ENCODE peak calls at places on chromosomes 16 and 17, in seven cellular contexts. One of them, this sample, is unnamed.

GRCh38 chr16:75288181-75288580 is 36.8 kb upstream of the BCAR1 start:
- DNase-seq in fibroblast of the aortic adventitia: no peak
- DNase-seq in NCI-H146: no peak
- DNase-seq in amniotic stem cell: no peak
- DNase-seq in T-helper 1 cell: no peak
- DNase-seq in AG08396: no peak
- DNase-seq in NCI-H460: no peak
- DNase-seq in this sample: no peak

GRCh38 chr17:29589524-29590260 is at the start of gene GIT1:
- DNase-seq in T-helper 1 cell: peak; percentile 89
- DNase-seq in fibroblast of the aortic adventitia: peak; percentile 71
- DNase-seq in NCI-H460: peak; percentile 81
- DNase-seq in amniotic stem cell: peak; percentile 76
- DNase-seq in AG08396: peak; percentile 97
- DNase-seq in NCI-H146: peak; percentile 91
- DNase-seq in this sample: peak; percentile 74

GRCh38 chr17:76272541-76273434 is 7.6 kb downstream of the UBALD2 start:
- DNase-seq in amniotic stem cell: no peak
- DNase-seq in NCI-H460: no peak
- DNase-seq in T-helper 1 cell: no peak
- DNase-seq in AG08396: no peak
- DNase-seq in fibroblast of the aortic adventitia: no peak
- DNase-seq in NCI-H146: no peak
- DNase-seq in this sample: no peak

GRCh38 chr16:55842369-55843104 is 9.6 kb upstream of the CES1 start:
- DNase-seq in amniotic stem cell: peak; percentile 26
- DNase-seq in fibroblast of the aortic adventitia: peak; percentile 61
- DNase-seq in AG08396: peak; percentile 57
- DNase-seq in NCI-H460: peak; percentile 53
- DNase-seq in NCI-H146: peak; percentile 2
- DNase-seq in T-helper 1 cell: no peak
- DNase-seq in this sample: peak; percentile 40

GRCh38 chr16:23357761-23358290 is 55.7 kb downstream of the SCNN1B start:
- DNase-seq in amniotic stem cell: no peak
- DNase-seq in T-helper 1 cell: no peak
- DNase-seq in NCI-H460: no peak
- DNase-seq in AG08396: no peak
- DNase-seq in fibroblast of the aortic adventitia: no peak
- DNase-seq in NCI-H146: no peak
- DNase-seq in this sample: no peak

GRCh38 chr16:53159781-53160436 is 105.1 kb downstream of the CHD9 start:
- DNase-seq in amniotic stem cell: peak; percentile 29
- DNase-seq in fibroblast of the aortic adventitia: peak; percentile 77
- DNase-seq in T-helper 1 cell: no peak
- DNase-seq in NCI-H146: peak; percentile 41
- DNase-seq in NCI-H460: peak; percentile 50
- DNase-seq in AG08396: peak; percentile 29
- DNase-seq in this sample: no peak

GRCh38 chr16:80610489-80611156 is 69.8 kb downstream of the DYNLRB2 start:
- DNase-seq in AG08396: no peak
- DNase-seq in fibroblast of the aortic adventitia: no peak
- DNase-seq in amniotic stem cell: no peak
- DNase-seq in NCI-H146: no peak
- DNase-seq in NCI-H460: no peak
- DNase-seq in T-helper 1 cell: no peak
- DNase-seq in this sample: no peak

GRCh38 chr16:76464973-76465620 is 187.9 kb downstream of the CNTNAP4 start:
- DNase-seq in AG08396: no peak
- DNase-seq in NCI-H460: no peak
- DNase-seq in NCI-H146: no peak
- DNase-seq in fibroblast of the aortic adventitia: no peak
- DNase-seq in amniotic stem cell: no peak
- DNase-seq in T-helper 1 cell: no peak
- DNase-seq in this sample: no peak

GRCh38 chr17:77373298-77374169 is 232.8 kb downstream of the SEC14L1 start:
- DNase-seq in NCI-H460: no peak
- DNase-seq in T-helper 1 cell: peak; percentile 37
- DNase-seq in amniotic stem cell: no peak
- DNase-seq in AG08396: no peak
- DNase-seq in fibroblast of the aortic adventitia: peak; percentile 40
- DNase-seq in NCI-H146: peak; percentile 21
- DNase-seq in this sample: no peak

GRCh38 chr17:76958974-76959373 is 90.8 kb downstream of the MGAT5B start:
- DNase-seq in AG08396: no peak
- DNase-seq in fibroblast of the aortic adventitia: no peak
- DNase-seq in T-helper 1 cell: no peak
- DNase-seq in NCI-H460: no peak
- DNase-seq in amniotic stem cell: no peak
- DNase-seq in NCI-H146: no peak
- DNase-seq in this sample: no peak

GRCh38 chr16:74724820-74725549 is 24.3 kb upstream of the MLKL start:
- DNase-seq in fibroblast of the aortic adventitia: peak; percentile 48
- DNase-seq in NCI-H146: no peak
- DNase-seq in NCI-H460: peak; percentile 38
- DNase-seq in T-helper 1 cell: no peak
- DNase-seq in AG08396: peak; percentile 88
- DNase-seq in amniotic stem cell: peak; percentile 91
- DNase-seq in this sample: peak; percentile 45

GRCh38 chr16:68575082-68575481 is 36.0 kb downstream of the ZFP90 start:
- DNase-seq in NCI-H146: no peak
- DNase-seq in amniotic stem cell: no peak
- DNase-seq in T-helper 1 cell: no peak
- DNase-seq in AG08396: no peak
- DNase-seq in NCI-H460: no peak
- DNase-seq in fibroblast of the aortic adventitia: no peak
- DNase-seq in this sample: no peak

GRCh38 chr17:17151055-17151454 is 55.1 kb downstream of the PLD6 start:
- DNase-seq in NCI-H146: no peak
- DNase-seq in AG08396: peak; percentile 61
- DNase-seq in T-helper 1 cell: no peak
- DNase-seq in fibroblast of the aortic adventitia: peak; percentile 78
- DNase-seq in NCI-H460: no peak
- DNase-seq in amniotic stem cell: peak; percentile 68
- DNase-seq in this sample: peak; percentile 11

GRCh38 chr16:22813223-22813945 is 578 bp upstream of the HS3ST2 start:
- DNase-seq in fibroblast of the aortic adventitia: peak; percentile 11
- DNase-seq in NCI-H146: no peak
- DNase-seq in T-helper 1 cell: no peak
- DNase-seq in AG08396: peak; percentile 70
- DNase-seq in NCI-H460: peak; percentile 21
- DNase-seq in amniotic stem cell: no peak
- DNase-seq in this sample: peak; percentile 19

GRCh38 chr17:48179071-48179945 is 71.7 kb downstream of the SNX11 start:
- DNase-seq in AG08396: no peak
- DNase-seq in amniotic stem cell: no peak
- DNase-seq in NCI-H460: no peak
- DNase-seq in T-helper 1 cell: no peak
- DNase-seq in fibroblast of the aortic adventitia: peak; percentile 29
- DNase-seq in NCI-H146: no peak
- DNase-seq in this sample: no peak

GRCh38 chr16:46996952-46997458 is 23.5 kb upstream of the DNAJA2 start:
- DNase-seq in NCI-H460: no peak
- DNase-seq in amniotic stem cell: no peak
- DNase-seq in fibroblast of the aortic adventitia: no peak
- DNase-seq in AG08396: no peak
- DNase-seq in NCI-H146: no peak
- DNase-seq in T-helper 1 cell: no peak
- DNase-seq in this sample: no peak

GRCh38 chr17:2102931-2103398 is 48.1 kb downstream of the HIC1 start:
- DNase-seq in T-helper 1 cell: no peak
- DNase-seq in AG08396: no peak
- DNase-seq in amniotic stem cell: peak; percentile 44
- DNase-seq in NCI-H146: no peak
- DNase-seq in fibroblast of the aortic adventitia: peak; percentile 92
- DNase-seq in NCI-H460: no peak
- DNase-seq in this sample: no peak

GRCh38 chr16:55389426-55390073 is 65.5 kb downstream of the IRX6 start:
- DNase-seq in AG08396: no peak
- DNase-seq in NCI-H146: no peak
- DNase-seq in amniotic stem cell: no peak
- DNase-seq in fibroblast of the aortic adventitia: no peak
- DNase-seq in T-helper 1 cell: no peak
- DNase-seq in NCI-H460: no peak
- DNase-seq in this sample: no peak

GRCh38 chr17:81254955-81255717 is 16.0 kb downstream of the NDUFAF8 start:
- DNase-seq in fibroblast of the aortic adventitia: peak; percentile 74
- DNase-seq in AG08396: peak; percentile 87
- DNase-seq in NCI-H460: peak; percentile 59
- DNase-seq in amniotic stem cell: peak; percentile 11
- DNase-seq in T-helper 1 cell: no peak
- DNase-seq in NCI-H146: peak; percentile 98
- DNase-seq in this sample: no peak

GRCh38 chr16:9578459-9578858 is 487.0 kb downstream of the HAPSTR1 start:
- DNase-seq in amniotic stem cell: no peak
- DNase-seq in T-helper 1 cell: no peak
- DNase-seq in fibroblast of the aortic adventitia: no peak
- DNase-seq in AG08396: no peak
- DNase-seq in NCI-H460: no peak
- DNase-seq in NCI-H146: no peak
- DNase-seq in this sample: no peak

This sample was measured in COLO829.